ENCODE peak calls at places on chromosome 16, in eight cellular contexts. One of them, this sample, is unnamed.

GRCh38 chr16:86214326-86215232 is 295.7 kb upstream of the FOXF1 start:
- DNase-seq in K562: no peak
- DNase-seq in heart right ventricle: peak
- DNase-seq in cardiac fibroblast: no peak
- DNase-seq in aorta: no peak
- DNase-seq in CD8-positive, alpha-beta memory T cell: no peak
- DNase-seq in Caco-2: no peak
- DNase-seq in HCT116: no peak
- DNase-seq in this sample: no peak

GRCh38 chr16:67967183-67967955 is 1.1 kb downstream of the SLC12A4 start:
- DNase-seq in K562: peak
- DNase-seq in cardiac fibroblast: peak
- DNase-seq in Caco-2: no peak
- DNase-seq in aorta: no peak
- DNase-seq in heart right ventricle: peak
- DNase-seq in HCT116: no peak
- DNase-seq in CD8-positive, alpha-beta memory T cell: peak
- DNase-seq in this sample: no peak

GRCh38 chr16:68033101-68033500 is 10.0 kb downstream of the DUS2 start:
- DNase-seq in CD8-positive, alpha-beta memory T cell: no peak
- DNase-seq in Caco-2: no peak
- DNase-seq in cardiac fibroblast: no peak
- DNase-seq in aorta: peak
- DNase-seq in K562: no peak
- DNase-seq in heart right ventricle: no peak
- DNase-seq in HCT116: no peak
- DNase-seq in this sample: no peak

GRCh38 chr16:10256855-10257641 is 74.8 kb upstream of the GRIN2A start:
- DNase-seq in HCT116: no peak
- DNase-seq in K562: peak
- DNase-seq in heart right ventricle: peak
- DNase-seq in aorta: peak
- DNase-seq in Caco-2: peak
- DNase-seq in CD8-positive, alpha-beta memory T cell: peak
- DNase-seq in cardiac fibroblast: peak
- DNase-seq in this sample: peak

GRCh38 chr16:4734730-4735575 is 616 bp downstream of the DNAAF8 start:
- DNase-seq in heart right ventricle: peak
- DNase-seq in K562: peak
- DNase-seq in cardiac fibroblast: peak
- DNase-seq in HCT116: peak
- DNase-seq in Caco-2: peak
- DNase-seq in CD8-positive, alpha-beta memory T cell: peak
- DNase-seq in aorta: peak
- DNase-seq in this sample: peak

GRCh38 chr16:10252155-10252554 is 69.9 kb upstream of the GRIN2A start:
- DNase-seq in aorta: no peak
- DNase-seq in HCT116: no peak
- DNase-seq in CD8-positive, alpha-beta memory T cell: no peak
- DNase-seq in cardiac fibroblast: no peak
- DNase-seq in heart right ventricle: no peak
- DNase-seq in Caco-2: no peak
- DNase-seq in K562: no peak
- DNase-seq in this sample: no peak

GRCh38 chr16:17461951-17462729 is 8.6 kb downstream of the XYLT1 start:
- DNase-seq in K562: no peak
- DNase-seq in CD8-positive, alpha-beta memory T cell: no peak
- DNase-seq in aorta: no peak
- DNase-seq in Caco-2: no peak
- DNase-seq in HCT116: no peak
- DNase-seq in heart right ventricle: no peak
- DNase-seq in cardiac fibroblast: no peak
- DNase-seq in this sample: no peak

GRCh38 chr16:70737377-70738082 is 51.7 kb upstream of the MTSS2 start:
- DNase-seq in Caco-2: no peak
- DNase-seq in aorta: no peak
- DNase-seq in cardiac fibroblast: peak
- DNase-seq in K562: no peak
- DNase-seq in CD8-positive, alpha-beta memory T cell: peak
- DNase-seq in heart right ventricle: peak
- DNase-seq in HCT116: no peak
- DNase-seq in this sample: peak

GRCh38 chr16:57984443-57985203 is 13.7 kb upstream of the CNGB1 start:
- DNase-seq in aorta: peak
- DNase-seq in HCT116: no peak
- DNase-seq in heart right ventricle: peak
- DNase-seq in CD8-positive, alpha-beta memory T cell: peak
- DNase-seq in cardiac fibroblast: peak
- DNase-seq in K562: peak
- DNase-seq in Caco-2: peak
- DNase-seq in this sample: peak

GRCh38 chr16:57993897-57994296 is 6.6 kb downstream of the ZNF319 start:
- DNase-seq in K562: no peak
- DNase-seq in Caco-2: no peak
- DNase-seq in HCT116: no peak
- DNase-seq in aorta: peak
- DNase-seq in CD8-positive, alpha-beta memory T cell: no peak
- DNase-seq in heart right ventricle: no peak
- DNase-seq in cardiac fibroblast: no peak
- DNase-seq in this sample: no peak

GRCh38 chr16:14309001-14309886 is 238.1 kb downstream of the MRTFB start:
- DNase-seq in HCT116: no peak
- DNase-seq in CD8-positive, alpha-beta memory T cell: peak
- DNase-seq in Caco-2: peak
- DNase-seq in heart right ventricle: no peak
- DNase-seq in aorta: peak
- DNase-seq in cardiac fibroblast: peak
- DNase-seq in K562: no peak
- DNase-seq in this sample: no peak

GRCh38 chr16:86398622-86399021 is 111.7 kb upstream of the FOXF1 start:
- DNase-seq in Caco-2: no peak
- DNase-seq in aorta: no peak
- DNase-seq in heart right ventricle: no peak
- DNase-seq in K562: no peak
- DNase-seq in HCT116: no peak
- DNase-seq in cardiac fibroblast: peak
- DNase-seq in CD8-positive, alpha-beta memory T cell: no peak
- DNase-seq in this sample: no peak

GRCh38 chr16:47045023-47045422 is 71.5 kb upstream of the DNAJA2 start:
- DNase-seq in cardiac fibroblast: peak
- DNase-seq in aorta: no peak
- DNase-seq in heart right ventricle: no peak
- DNase-seq in CD8-positive, alpha-beta memory T cell: no peak
- DNase-seq in Caco-2: no peak
- DNase-seq in HCT116: no peak
- DNase-seq in K562: peak
- DNase-seq in this sample: no peak

GRCh38 chr16:660459-661183 is 7.3 kb upstream of the RHOT2 start:
- DNase-seq in Caco-2: no peak
- DNase-seq in HCT116: peak
- DNase-seq in K562: peak
- DNase-seq in cardiac fibroblast: peak
- DNase-seq in CD8-positive, alpha-beta memory T cell: peak
- DNase-seq in heart right ventricle: peak
- DNase-seq in aorta: peak
- DNase-seq in this sample: peak
- H3K4me3 ChIP-seq in Caco-2: no peak
- H3K4me3 ChIP-seq in HCT116: no peak
- H3K4me3 ChIP-seq in K562: peak
- H3K4me3 ChIP-seq in cardiac fibroblast: no peak
- H3K4me3 ChIP-seq in CD8-positive, alpha-beta memory T cell: no peak
- H3K4me3 ChIP-seq in heart right ventricle: peak
- H3K4me3 ChIP-seq in aorta: no peak
- H3K4me3 ChIP-seq in this sample: no peak

GRCh38 chr16:56684926-56685590 is 2.8 kb downstream of the MT1X start:
- DNase-seq in aorta: no peak
- DNase-seq in CD8-positive, alpha-beta memory T cell: no peak
- DNase-seq in cardiac fibroblast: no peak
- DNase-seq in Caco-2: no peak
- DNase-seq in heart right ventricle: no peak
- DNase-seq in HCT116: no peak
- DNase-seq in K562: no peak
- DNase-seq in this sample: no peak

GRCh38 chr16:56683424-56684162 is 1.3 kb downstream of the MT1X start:
- DNase-seq in HCT116: no peak
- DNase-seq in aorta: no peak
- DNase-seq in CD8-positive, alpha-beta memory T cell: no peak
- DNase-seq in heart right ventricle: no peak
- DNase-seq in K562: no peak
- DNase-seq in Caco-2: no peak
- DNase-seq in cardiac fibroblast: no peak
- DNase-seq in this sample: no peak

GRCh38 chr16:56682703-56683397 is 580 bp downstream of the MT1X start:
- DNase-seq in aorta: no peak
- DNase-seq in HCT116: no peak
- DNase-seq in Caco-2: no peak
- DNase-seq in K562: peak
- DNase-seq in CD8-positive, alpha-beta memory T cell: no peak
- DNase-seq in heart right ventricle: no peak
- DNase-seq in cardiac fibroblast: no peak
- DNase-seq in this sample: no peak

GRCh38 chr16:56681939-56682702 is at the start of gene MT1X:
- DNase-seq in aorta: peak
- DNase-seq in heart right ventricle: peak
- DNase-seq in CD8-positive, alpha-beta memory T cell: peak
- DNase-seq in Caco-2: peak
- DNase-seq in cardiac fibroblast: peak
- DNase-seq in K562: peak
- DNase-seq in HCT116: peak
- DNase-seq in this sample: peak

DNA sequence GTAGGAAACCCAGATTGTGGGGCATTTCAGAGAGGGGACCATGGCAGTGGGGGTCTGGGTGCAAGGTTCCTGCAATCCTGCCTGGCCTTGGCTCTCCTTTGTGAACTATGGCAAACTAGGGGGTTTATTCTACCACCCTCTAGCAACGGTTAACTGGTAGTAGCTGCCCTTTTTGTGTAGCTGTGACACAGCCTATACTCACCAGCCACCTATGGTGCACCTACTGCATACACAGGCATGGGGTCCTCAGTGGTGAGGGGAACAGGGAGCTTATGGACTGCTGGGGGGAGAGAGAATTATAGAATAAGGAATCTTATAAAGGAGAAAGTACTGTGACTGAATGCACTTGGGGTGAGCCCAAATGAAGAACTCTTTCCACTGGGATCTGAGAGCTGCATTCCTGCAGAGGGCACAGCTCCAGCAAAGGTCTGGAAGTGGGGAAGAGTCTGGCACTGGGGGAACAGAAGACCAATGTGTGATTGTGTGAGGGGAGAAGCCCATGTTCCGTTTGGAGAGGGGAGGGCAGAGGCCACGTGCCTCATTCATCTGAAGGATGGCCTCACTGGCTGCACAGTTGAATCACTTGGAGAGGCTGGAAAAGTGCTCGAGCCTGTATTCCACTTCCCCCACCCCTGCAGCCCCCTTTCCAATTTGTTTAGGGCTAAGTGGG is 2.1 kb downstream of the MT1X start:
- DNase-seq in CD8-positive, alpha-beta memory T cell: no peak
- DNase-seq in HCT116: no peak
- DNase-seq in aorta: no peak
- DNase-seq in K562: no peak
- DNase-seq in cardiac fibroblast: no peak
- DNase-seq in heart right ventricle: no peak
- DNase-seq in Caco-2: no peak
- DNase-seq in this sample: no peak
- H3K4me3 ChIP-seq in CD8-positive, alpha-beta memory T cell: no peak
- H3K4me3 ChIP-seq in HCT116: no peak
- H3K4me3 ChIP-seq in aorta: no peak
- H3K4me3 ChIP-seq in K562: no peak
- H3K4me3 ChIP-seq in cardiac fibroblast: no peak
- H3K4me3 ChIP-seq in heart right ventricle: no peak
- H3K4me3 ChIP-seq in Caco-2: no peak
- H3K4me3 ChIP-seq in this sample: no peak

GRCh38 chr16:12090162-12090552 is 113.6 kb downstream of the SNX29 start:
- DNase-seq in aorta: peak
- DNase-seq in CD8-positive, alpha-beta memory T cell: no peak
- DNase-seq in K562: no peak
- DNase-seq in heart right ventricle: no peak
- DNase-seq in cardiac fibroblast: no peak
- DNase-seq in HCT116: no peak
- DNase-seq in Caco-2: no peak
- DNase-seq in this sample: no peak

GRCh38 chr16:12091569-12092346 is 115.2 kb downstream of the SNX29 start:
- DNase-seq in CD8-positive, alpha-beta memory T cell: no peak
- DNase-seq in HCT116: no peak
- DNase-seq in heart right ventricle: no peak
- DNase-seq in cardiac fibroblast: no peak
- DNase-seq in aorta: peak
- DNase-seq in Caco-2: no peak
- DNase-seq in K562: peak
- DNase-seq in this sample: no peak

GRCh38 chr16:12086861-12087260 is 110.3 kb downstream of the SNX29 start:
- DNase-seq in aorta: peak
- DNase-seq in heart right ventricle: no peak
- DNase-seq in CD8-positive, alpha-beta memory T cell: no peak
- DNase-seq in K562: no peak
- DNase-seq in Caco-2: no peak
- DNase-seq in HCT116: no peak
- DNase-seq in cardiac fibroblast: no peak
- DNase-seq in this sample: no peak

GRCh38 chr16:12087901-12088364 is 111.4 kb downstream of the SNX29 start:
- DNase-seq in aorta: peak
- DNase-seq in Caco-2: no peak
- DNase-seq in heart right ventricle: peak
- DNase-seq in HCT116: no peak
- DNase-seq in cardiac fibroblast: no peak
- DNase-seq in K562: no peak
- DNase-seq in CD8-positive, alpha-beta memory T cell: peak
- DNase-seq in this sample: no peak

GRCh38 chr16:12089492-12090161 is 113.1 kb downstream of the SNX29 start:
- DNase-seq in HCT116: peak
- DNase-seq in Caco-2: no peak
- DNase-seq in K562: peak
- DNase-seq in cardiac fibroblast: peak
- DNase-seq in heart right ventricle: peak
- DNase-seq in aorta: peak
- DNase-seq in CD8-positive, alpha-beta memory T cell: peak
- DNase-seq in this sample: no peak
- H3K4me3 ChIP-seq in HCT116: no peak
- H3K4me3 ChIP-seq in Caco-2: no peak
- H3K4me3 ChIP-seq in K562: no peak
- H3K4me3 ChIP-seq in cardiac fibroblast: peak
- H3K4me3 ChIP-seq in heart right ventricle: peak
- H3K4me3 ChIP-seq in aorta: peak
- H3K4me3 ChIP-seq in CD8-positive, alpha-beta memory T cell: peak
- H3K4me3 ChIP-seq in this sample: no peak

GRCh38 chr16:30187556-30187865 is 4.1 kb downstream of the CORO1A start:
- DNase-seq in HCT116: no peak
- DNase-seq in aorta: no peak
- DNase-seq in Caco-2: no peak
- DNase-seq in CD8-positive, alpha-beta memory T cell: no peak
- DNase-seq in heart right ventricle: no peak
- DNase-seq in cardiac fibroblast: no peak
- DNase-seq in K562: no peak
- DNase-seq in this sample: no peak
- H3K4me3 ChIP-seq in HCT116: no peak
- H3K4me3 ChIP-seq in aorta: no peak
- H3K4me3 ChIP-seq in Caco-2: no peak
- H3K4me3 ChIP-seq in CD8-positive, alpha-beta memory T cell: peak
- H3K4me3 ChIP-seq in heart right ventricle: peak
- H3K4me3 ChIP-seq in cardiac fibroblast: no peak
- H3K4me3 ChIP-seq in K562: no peak
- H3K4me3 ChIP-seq in this sample: no peak